ENCODE peak calls at places on chromosome 1, in four cellular contexts. X is Peyer's patch, H is uterus, I is body of pancreas. E is an unnamed sample.

GRCh38 chr1:64335634-64336033 is 132.2 kb downstream of the UBE2U start:
- DNase-seq in H (no peak), X (no peak), I (no peak), E (no peak)

GRCh38 chr1:61839702-61840101 is 97.4 kb downstream of the PATJ start:
- DNase-seq in H (no peak), I (no peak), X (no peak), E (no peak)

GRCh38 chr1:246933893-246934292 is 2.1 kb upstream of the AHCTF1 start:
- DNase-seq in X (no peak), H (no peak), I (no peak), E (no peak)

GRCh38 chr1:68185743-68186142 is 46.6 kb downstream of the WLS start:
- DNase-seq in I (no peak), H (no peak), X (no peak), E (no peak)

GRCh38 chr1:155950829-155951228 is 9.4 kb downstream of the RXFP4 start:
- DNase-seq in X (no peak), H (no peak), I (no peak), E (no peak)

GRCh38 chr1:232922475-232922874 is 27.9 kb upstream of the NTPCR start:
- DNase-seq in H (no peak), I (no peak), X (no peak), E (no peak)

GRCh38 chr1:182629674-182630073 is 25.5 kb upstream of the RGS16 start:
- DNase-seq in H (no peak), X (peak), I (no peak), E (no peak)

GRCh38 chr1:3283849-3284248 is 170.6 kb upstream of the ARHGEF16 start:
- DNase-seq in H (peak), I (peak), X (no peak), E (no peak)

GRCh38 chr1:180881806-180882509 is 30.7 kb upstream of the KIAA1614 start:
- DNase-seq in I (no peak), X (no peak), H (no peak), E (no peak)

GRCh38 chr1:234889643-234890042 is 239.0 kb downstream of the TOMM20 start:
- DNase-seq in X (no peak), I (no peak), H (no peak), E (no peak)

GRCh38 chr1:150551784-150552691 is 2.8 kb downstream of the ADAMTSL4 start:
- DNase-seq in X (peak), H (peak), I (peak), E (peak)
- TF ChIP-seq POLR2A in X (no peak), H (peak), I (no peak), E (no peak)

GRCh38 chr1:216498277-216498676 is 75.0 kb upstream of the USH2A start:
- DNase-seq in X (no peak), I (no peak), H (no peak), E (no peak)

GRCh38 chr1:216502528-216503162 is 79.4 kb upstream of the USH2A start:
- DNase-seq in H (no peak), X (no peak), I (no peak), E (no peak)

GRCh38 chr1:216499581-216500272 is 76.5 kb upstream of the USH2A start:
- DNase-seq in X (no peak), I (peak), H (no peak), E (no peak)

DNA sequence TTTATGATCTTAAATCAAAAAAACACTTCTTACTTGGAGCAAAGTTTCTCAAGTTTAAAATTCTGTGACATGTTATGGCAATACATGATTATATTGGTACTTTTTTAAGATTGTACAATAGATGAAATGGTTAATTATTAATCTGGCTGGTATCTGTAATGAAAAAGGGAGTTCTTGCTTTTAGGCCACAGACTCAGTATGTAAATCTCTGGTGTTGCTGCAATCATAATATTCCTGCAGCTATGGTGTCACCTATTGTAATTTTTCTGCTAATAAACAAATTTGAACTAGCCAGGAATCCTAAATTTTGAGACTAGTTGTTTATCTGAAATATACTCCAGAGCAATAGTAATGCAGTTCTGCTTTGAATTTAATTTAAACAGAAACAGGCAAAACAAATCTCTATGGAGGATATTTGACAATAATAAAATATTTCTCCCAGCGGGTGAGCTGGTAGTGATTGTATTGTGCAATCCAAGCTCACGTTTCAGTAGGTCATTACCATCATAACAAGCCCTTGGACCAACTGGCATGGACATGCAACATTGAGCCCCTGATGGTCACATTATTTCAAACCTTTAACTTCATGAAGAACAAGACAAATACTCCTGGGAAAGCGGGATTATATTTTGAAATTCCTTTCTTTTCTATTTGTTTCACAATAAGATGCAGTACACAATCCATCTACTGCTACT is 77.2 kb upstream of the USH2A start:
- DNase-seq in X (no peak), I (no peak), H (no peak), E (no peak)
- TF ChIP-seq CTCF in X (no peak), I (no peak), H (no peak), E (no peak)

GRCh38 chr1:187037973-187038553 is 209.3 kb downstream of the PLA2G4A start:
- DNase-seq in H (no peak), I (no peak), X (no peak), E (no peak)

GRCh38 chr1:187032982-187033705 is 204.4 kb downstream of the PLA2G4A start:
- DNase-seq in X (no peak), I (no peak), H (no peak), E (no peak)

GRCh38 chr1:187033721-187034120 is 205.0 kb downstream of the PLA2G4A start:
- DNase-seq in H (no peak), I (no peak), X (no peak), E (no peak)

GRCh38 chr1:187027259-187027658 is 198.5 kb downstream of the PLA2G4A start:
- DNase-seq in X (no peak), I (no peak), H (no peak), E (no peak)

DNA sequence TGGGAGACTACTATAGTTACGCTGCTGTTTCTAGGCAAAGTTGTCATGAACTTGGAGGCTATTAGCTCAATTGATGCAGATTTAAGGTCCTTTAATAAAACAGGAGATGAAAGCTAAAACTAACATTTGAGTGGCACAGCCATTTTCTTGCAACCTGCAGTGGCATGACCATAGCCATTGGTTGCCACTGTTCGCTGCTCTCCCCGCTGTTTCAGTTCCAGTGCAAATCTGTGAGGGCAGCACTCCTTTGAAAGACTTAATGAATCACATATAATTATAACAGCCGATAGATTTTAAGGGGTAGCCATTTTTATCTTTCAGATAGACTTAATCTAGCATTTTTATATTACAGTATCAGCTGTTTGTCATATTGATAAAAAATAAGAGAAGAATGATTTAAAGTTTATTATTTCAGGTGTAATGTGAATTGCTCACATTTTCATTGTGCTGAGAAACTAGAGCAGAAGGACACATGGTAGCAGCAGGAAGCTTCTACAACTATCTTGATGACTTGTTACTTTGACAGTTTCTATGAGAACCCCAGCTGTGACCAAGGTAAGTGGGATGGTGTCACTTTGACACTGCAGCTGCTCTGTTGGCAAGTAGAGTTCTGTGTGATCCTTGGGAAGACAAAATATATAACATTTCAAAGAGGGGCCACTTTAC is 203.7 kb downstream of the PLA2G4A start:
- DNase-seq in X (no peak), I (no peak), H (no peak), E (no peak)
- H3K4me3 ChIP-seq in X (no peak), I (no peak), H (no peak), E (no peak)

GRCh38 chr1:211611818-211612217 is 32.9 kb upstream of the SLC30A1 start:
- DNase-seq in I (no peak), H (no peak), X (no peak), E (no peak)

GRCh38 chr1:211609120-211610024 is 30.4 kb upstream of the SLC30A1 start:
- DNase-seq in H (no peak), I (no peak), X (no peak), E (no peak)

GRCh38 chr1:211613108-211613947 is 34.4 kb upstream of the SLC30A1 start:
- DNase-seq in H (peak), X (no peak), I (peak), E (peak)

GRCh38 chr1:211612786-211613107 is 33.8 kb upstream of the SLC30A1 start:
- DNase-seq in H (no peak), I (no peak), X (no peak), E (no peak)

DNA sequence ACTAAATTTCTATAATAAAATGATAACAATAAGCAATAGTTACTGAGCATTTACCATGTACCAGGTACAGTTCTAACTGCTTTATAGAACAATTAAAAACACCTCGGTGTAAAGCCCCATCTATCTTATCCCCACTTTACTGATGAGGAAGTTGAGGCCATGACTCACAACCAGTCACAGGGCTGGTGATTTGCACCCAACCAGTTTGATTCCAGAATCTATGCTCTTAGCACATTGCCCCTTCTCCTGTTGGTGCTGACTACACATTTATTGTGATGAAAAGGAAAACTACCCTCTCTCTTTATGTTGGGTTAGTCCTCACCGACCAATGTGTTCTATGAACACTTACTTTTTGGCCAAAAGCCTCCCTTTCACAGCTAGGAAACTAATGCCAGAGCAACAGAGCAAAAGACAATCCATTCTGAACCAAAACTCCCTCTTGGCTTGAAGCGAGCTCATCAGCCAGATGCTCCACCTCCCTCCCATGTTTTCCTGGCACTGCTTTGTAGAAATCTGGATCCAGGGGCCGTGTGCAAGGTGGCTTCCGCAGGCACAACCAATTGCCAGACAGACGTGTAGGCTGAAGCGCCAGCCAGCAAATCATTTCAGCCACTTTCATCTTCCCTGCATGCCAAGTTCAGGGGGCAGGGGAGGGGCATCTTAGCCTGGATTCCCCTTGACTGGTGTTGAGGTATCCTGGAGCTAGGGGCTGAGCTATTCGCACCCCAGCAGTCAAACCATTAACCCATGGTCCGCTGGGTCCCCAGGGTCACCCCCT is 32.0 kb upstream of the SLC30A1 start:
- DNase-seq in H (peak), I (no peak), X (no peak), E (peak)
- TF ChIP-seq POLR2A in H (no peak), I (no peak), X (no peak), E (no peak)

GRCh38 chr1:211089536-211089935 is 44.4 kb downstream of the KCNH1 start:
- DNase-seq in I (no peak), X (no peak), H (no peak), E (no peak)

GRCh38 chr1:211099393-211099792 is 34.6 kb downstream of the KCNH1 start:
- DNase-seq in X (no peak), I (no peak), H (no peak), E (no peak)

GRCh38 chr1:211092955-211093354 is 41.0 kb downstream of the KCNH1 start:
- DNase-seq in X (no peak), H (no peak), I (no peak), E (no peak)

DNA sequence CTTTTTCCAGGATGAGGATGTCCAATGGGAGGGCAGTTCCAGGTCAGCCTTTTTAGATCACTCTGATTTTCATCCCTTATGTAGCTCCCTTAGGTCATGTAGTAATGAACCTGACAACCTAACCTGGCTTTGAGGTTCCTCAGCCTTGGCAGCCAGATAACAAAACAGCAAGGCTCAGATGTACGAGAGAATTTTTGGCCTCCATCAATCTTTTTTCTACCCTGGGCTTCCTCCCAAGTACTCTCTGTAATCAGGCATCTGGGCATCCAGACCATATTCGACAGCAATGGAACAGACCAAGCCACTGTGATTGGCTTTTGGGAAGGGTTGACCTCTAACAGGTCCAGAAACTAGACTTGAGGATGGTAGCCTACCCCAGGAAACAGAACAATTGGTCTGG is 38.6 kb downstream of the KCNH1 start:
- DNase-seq in I (no peak), H (no peak), X (no peak), E (no peak)
- TF ChIP-seq CTCF in I (no peak), H (no peak), X (no peak), E (no peak)

DNA sequence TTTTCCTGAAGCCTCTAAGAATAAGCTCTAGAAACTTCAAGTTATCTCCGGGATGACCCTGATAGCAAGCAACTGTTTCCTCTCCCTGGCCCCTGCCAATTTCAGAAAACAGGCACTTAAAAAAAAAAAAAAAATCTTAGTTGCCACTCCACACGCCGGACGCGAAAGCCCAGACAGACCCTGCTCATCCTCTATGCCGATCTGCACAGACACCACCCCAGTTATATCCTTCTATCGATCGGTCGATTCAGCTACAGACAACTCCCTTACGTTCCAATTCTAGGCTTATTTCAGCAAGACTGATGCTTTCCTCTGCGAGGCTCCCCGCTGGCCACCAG is 1.6 kb downstream of the ANP32E start:
- DNase-seq in H (no peak), I (no peak), X (no peak), E (no peak)
- H3K4me3 ChIP-seq in H (peak), I (peak), X (peak), E (peak)

E was measured in lower leg skin.